ENCODE peak calls at places on chromosomes 11 and 22, in seven cellular contexts. K is right lobe of liver, N is HFFc6, V is MM.1S, Z is esophagus squamous epithelium, E is epithelial cell of esophagus, T is OCI-LY7. C is an unnamed sample.

GRCh38 chr11:60985991-60986915 is 14.8 kb downstream of the CD6 start:
- DNase-seq in K (no peak), N (peak), V (peak), Z (no peak), E (peak), T (peak), C (no peak)

GRCh38 chr11:132093861-132094260 is 723.4 kb downstream of the NTM start:
- DNase-seq in K (no peak), N (no peak), V (peak), Z (no peak), E (no peak), T (peak), C (no peak)

GRCh38 chr11:32960553-32961164 is 55.0 kb upstream of the DEPDC7 start:
- DNase-seq in K (no peak), N (peak), V (peak), Z (no peak), E (peak), T (peak), C (no peak)

GRCh38 chr11:44936527-44936926 is 14.2 kb downstream of the TP53I11 start:
- DNase-seq in K (peak), N (peak), V (peak), Z (peak), E (peak), T (peak), C (peak)

GRCh38 chr11:31414338-31414737 is 44.7 kb downstream of the DNAJC24 start:
- DNase-seq in K (no peak), N (no peak), V (no peak), Z (no peak), E (peak), T (no peak), C (no peak)

GRCh38 chr11:94450061-94450460 is 43.6 kb downstream of the MRE11 start:
- DNase-seq in K (no peak), N (peak), V (no peak), Z (no peak), E (peak), T (no peak), C (no peak)

GRCh38 chr22:44621401-44622146 is 80.4 kb upstream of the PRR5 start:
- DNase-seq in K (no peak), N (no peak), V (no peak), Z (no peak), E (no peak), T (no peak), C (no peak)

GRCh38 chr11:118396097-118396501 is 5.3 kb upstream of the ATP5MG start:
- DNase-seq in K (no peak), N (no peak), V (peak), Z (no peak), E (no peak), T (no peak), C (no peak)

GRCh38 chr22:25008666-25009065 is 56.1 kb downstream of the KIAA1671 start:
- DNase-seq in K (no peak), N (peak), V (no peak), Z (no peak), E (peak), T (no peak), C (no peak)

GRCh38 chr11:60345489-60345888 is 18.4 kb downstream of the MS4A6E start:
- DNase-seq in K (no peak), N (no peak), V (peak), Z (no peak), E (peak), T (peak), C (no peak)

GRCh38 chr22:43829904-43830851 is 18.1 kb upstream of the EFCAB6 start:
- DNase-seq in K (peak), N (no peak), V (no peak), Z (no peak), E (no peak), T (no peak), C (peak)

GRCh38 chr11:789951-790350 is at the start of gene CEND1:
- DNase-seq in K (no peak), N (peak), V (peak), Z (no peak), E (peak), T (peak), C (no peak)

GRCh38 chr11:44905131-44905866 is 45.4 kb downstream of the TP53I11 start:
- DNase-seq in K (no peak), N (no peak), V (no peak), Z (no peak), E (peak), T (peak), C (no peak)

GRCh38 chr11:69075421-69076128 is 26.8 kb downstream of the TPCN2 start:
- DNase-seq in K (no peak), N (peak), V (no peak), Z (no peak), E (peak), T (no peak), C (no peak)

GRCh38 chr11:78138694-78139421 is 568 bp downstream of the ALG8 start:
- DNase-seq in K (peak), N (peak), V (peak), Z (no peak), E (peak), T (peak), C (no peak)

GRCh38 chr11:44766112-44766971 is 39.6 kb downstream of the TSPAN18 start:
- DNase-seq in K (peak), N (peak), V (no peak), Z (no peak), E (no peak), T (no peak), C (no peak)

GRCh38 chr11:35550374-35551036 is 25.1 kb upstream of the PAMR1 start:
- DNase-seq in K (no peak), N (peak), V (no peak), Z (no peak), E (peak), T (no peak), C (no peak)

GRCh38 chr11:91299980-91300379 is 924.6 kb upstream of the FAT3 start:
- DNase-seq in K (no peak), N (no peak), V (peak), Z (no peak), E (no peak), T (no peak), C (no peak)

GRCh38 chr11:16895306-16895705 is 118.9 kb downstream of the PLEKHA7 start:
- DNase-seq in K (no peak), N (no peak), V (no peak), Z (no peak), E (peak), T (no peak), C (no peak)

GRCh38 chr11:24819863-24820434 is 323.1 kb downstream of the LUZP2 start:
- DNase-seq in K (no peak), N (no peak), V (no peak), Z (no peak), E (no peak), T (no peak), C (no peak)

GRCh38 chr22:17769716-17770082 is 4.6 kb downstream of the BID start:
- DNase-seq in K (peak), N (no peak), V (no peak), Z (no peak), E (no peak), T (no peak), C (no peak)

GRCh38 chr11:106076421-106076922 is 675 bp downstream of the KBTBD3 start:
- DNase-seq in K (peak), N (no peak), V (no peak), Z (no peak), E (peak), T (peak), C (peak)

GRCh38 chr11:33533668-33534067 is 167.0 kb downstream of the C11orf91 start:
- DNase-seq in K (no peak), N (no peak), V (no peak), Z (no peak), E (no peak), T (no peak), C (no peak)

GRCh38 chr11:114346709-114347141 is 50.5 kb downstream of the NNMT start:
- DNase-seq in K (no peak), N (no peak), V (peak), Z (no peak), E (no peak), T (no peak), C (no peak)

GRCh38 chr11:67630230-67630942 is 649 bp upstream of the NUDT8 start:
- DNase-seq in K (peak), N (peak), V (peak), Z (peak), E (peak), T (peak), C (peak)

GRCh38 chr22:21898354-21898896 is 31.0 kb upstream of the MAPK1 start:
- DNase-seq in K (no peak), N (no peak), V (no peak), Z (no peak), E (no peak), T (no peak), C (no peak)

GRCh38 chr22:49042877-49043859 is 784.5 kb downstream of the BRD1 start:
- DNase-seq in K (no peak), N (no peak), V (no peak), Z (no peak), E (no peak), T (no peak), C (no peak)
- TF ChIP-seq CTCF in K (no peak), N (no peak), V (no peak), Z (no peak), E (no peak), T (no peak), C (no peak)

DNA sequence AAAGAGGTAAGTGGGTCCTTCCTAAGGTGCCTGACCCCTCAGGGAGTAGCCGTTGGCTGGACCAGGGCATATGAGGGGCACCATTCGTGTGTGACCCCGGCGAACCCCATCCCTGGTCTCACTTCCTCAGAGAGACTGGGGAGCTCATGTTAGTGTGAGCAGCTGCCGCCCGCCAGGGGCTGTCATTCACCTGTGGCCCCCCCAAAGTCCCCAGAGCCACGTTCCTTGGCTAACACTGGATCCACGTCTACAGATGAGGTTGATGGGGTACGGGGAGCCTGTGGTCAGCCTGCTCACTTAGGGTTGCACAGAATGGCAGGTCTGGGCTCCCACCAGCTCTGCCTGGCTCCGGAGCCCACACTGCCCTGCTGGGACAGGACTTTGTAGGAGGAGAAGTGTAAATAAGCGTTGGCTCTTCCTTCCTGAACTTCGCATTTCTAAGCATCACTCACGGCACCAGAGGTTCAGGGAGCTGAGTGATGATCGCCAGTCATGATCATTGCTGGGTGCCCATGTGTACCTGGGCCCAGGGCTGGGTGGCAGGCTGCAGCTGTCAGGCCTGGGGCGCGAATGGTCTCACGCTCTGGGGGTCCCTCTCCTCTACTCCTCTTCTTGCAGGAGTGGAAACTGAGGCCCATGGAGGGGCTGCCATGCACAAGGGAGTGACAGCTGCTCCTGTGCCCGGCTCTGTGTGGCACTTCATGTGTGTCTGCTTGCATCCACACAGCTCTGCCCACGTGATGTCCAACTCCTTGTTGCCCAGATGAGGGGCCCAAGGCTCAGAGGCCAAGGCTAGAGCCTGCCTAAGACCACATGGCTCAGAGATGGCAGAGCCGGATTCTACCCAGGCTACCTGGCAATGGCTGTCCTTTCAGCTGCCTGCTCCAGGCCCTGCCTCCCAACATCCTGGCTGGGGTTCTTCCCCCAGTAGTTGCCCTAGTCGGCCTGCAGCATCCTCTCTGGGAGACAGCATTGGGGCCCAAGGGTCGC is 11.1 kb downstream of the TTC38 start:
- DNase-seq in K (no peak), N (no peak), V (no peak), Z (no peak), E (no peak), T (no peak), C (no peak)
- TF ChIP-seq CTCF in K (no peak), N (no peak), V (no peak), Z (no peak), E (no peak), T (no peak), C (no peak)

GRCh38 chr22:40651563-40652501 is 15.3 kb upstream of the MRTFA start:
- DNase-seq in K (peak), N (peak), V (peak), Z (peak), E (peak), T (peak), C (peak)
- TF ChIP-seq CTCF in K (no peak), N (no peak), V (no peak), Z (peak), E (peak), T (no peak), C (no peak)

GRCh38 chr11:4643084-4643483 is 698 bp upstream of the OR51E1 start:
- DNase-seq in K (no peak), N (no peak), V (no peak), Z (no peak), E (no peak), T (no peak), C (no peak)

GRCh38 chr11:4641501-4641900 is 2.3 kb upstream of the OR51E1 start:
- DNase-seq in K (no peak), N (no peak), V (no peak), Z (no peak), E (no peak), T (no peak), C (no peak)

GRCh38 chr11:4639931-4640330 is 2.7 kb downstream of the OR51D1 start:
- DNase-seq in K (no peak), N (no peak), V (no peak), Z (no peak), E (no peak), T (no peak), C (no peak)

GRCh38 chr11:4643682-4644081 is at the start of gene OR51E1:
- DNase-seq in K (no peak), N (no peak), V (no peak), Z (no peak), E (no peak), T (no peak), C (no peak)

DNA sequence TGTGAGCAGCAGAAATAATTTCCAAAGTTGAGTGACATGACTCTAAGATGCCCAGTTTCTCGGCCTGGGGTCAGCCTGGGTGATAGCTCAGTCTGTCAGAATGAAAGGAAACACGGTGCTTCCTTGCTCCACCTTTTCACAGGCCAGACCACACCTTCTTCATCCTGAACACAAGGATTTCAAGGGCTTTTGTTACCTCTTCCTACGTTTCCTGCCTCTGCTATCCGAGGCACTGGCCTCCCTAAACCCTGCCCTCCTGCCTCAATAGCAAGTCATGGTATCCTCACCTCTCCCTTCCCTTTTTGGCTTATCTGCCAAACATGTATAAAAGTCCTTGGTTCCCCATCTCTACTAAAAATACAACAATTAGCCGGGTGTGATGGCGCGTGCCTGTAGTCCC is 1.7 kb upstream of the OR51E1 start:
- DNase-seq in K (no peak), N (no peak), V (no peak), Z (no peak), E (no peak), T (no peak), C (no peak)
- TF ChIP-seq CTCF in K (no peak), N (no peak), V (no peak), Z (no peak), E (no peak), T (no peak), C (no peak)

GRCh38 chr11:15339302-15339701 is 224.6 kb downstream of the INSC start:
- DNase-seq in K (no peak), N (no peak), V (no peak), Z (no peak), E (no peak), T (no peak), C (no peak)

GRCh38 chr11:15327786-15328231 is 213.1 kb downstream of the INSC start:
- DNase-seq in K (peak), N (no peak), V (peak), Z (no peak), E (peak), T (peak), C (no peak)

GRCh38 chr11:15336016-15336415 is 221.3 kb downstream of the INSC start:
- DNase-seq in K (no peak), N (no peak), V (no peak), Z (no peak), E (peak), T (no peak), C (no peak)

DNA sequence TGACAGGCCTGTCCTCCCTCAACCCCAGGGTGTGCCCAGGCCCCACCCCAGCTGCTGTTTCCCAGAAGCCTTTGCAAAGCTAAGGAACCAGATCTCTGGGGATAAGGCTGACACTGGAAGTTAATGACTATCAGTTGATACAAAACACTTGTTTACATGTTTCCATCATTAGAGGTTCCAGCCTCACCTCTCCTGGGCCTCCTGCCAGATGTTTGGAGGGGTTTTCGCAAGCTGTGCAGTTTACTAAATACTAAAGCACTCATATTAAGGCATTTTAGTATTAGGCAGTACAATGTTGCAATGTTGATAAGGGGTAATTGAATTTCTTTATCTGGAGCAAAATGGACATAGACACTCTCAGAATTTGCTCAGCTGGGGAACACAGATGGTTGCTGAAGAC is 218.7 kb downstream of the INSC start:
- DNase-seq in K (no peak), N (no peak), V (no peak), Z (no peak), E (no peak), T (no peak), C (no peak)
- TF ChIP-seq CTCF in K (no peak), N (no peak), V (no peak), Z (no peak), E (no peak), T (no peak), C (no peak)

DNA sequence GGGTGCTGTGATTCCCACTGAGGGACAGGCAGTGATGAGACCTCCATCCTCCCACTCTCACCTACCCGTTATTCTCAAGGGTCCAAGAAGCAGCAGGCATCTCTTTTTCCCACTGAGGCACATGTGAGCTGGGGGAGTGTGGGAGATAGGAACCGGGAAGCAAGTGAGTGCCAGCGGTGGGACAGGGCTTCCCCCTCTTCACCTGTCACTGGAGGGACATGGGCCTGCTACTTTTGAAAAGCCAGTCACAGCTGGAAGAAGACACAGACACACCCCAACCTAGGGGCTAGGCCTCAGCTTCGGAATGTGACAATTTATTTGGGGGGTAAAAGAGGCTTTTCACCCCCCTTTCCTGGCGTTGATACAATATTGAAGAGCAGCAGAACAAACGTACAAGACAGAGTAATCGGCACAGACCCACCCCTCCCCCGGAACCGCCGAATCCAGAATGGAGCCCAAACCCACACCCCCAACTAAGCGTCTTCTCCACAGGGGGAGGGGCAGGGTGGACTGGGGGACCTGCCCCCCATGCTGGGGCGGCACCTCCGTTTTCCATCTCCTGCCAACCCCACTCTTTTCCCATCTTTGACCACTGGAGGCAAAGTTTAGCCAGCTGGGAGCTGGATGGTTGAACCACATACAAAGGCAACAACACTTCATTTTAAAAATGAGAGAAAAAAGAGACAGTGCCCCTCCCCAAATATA is 10.7 kb downstream of the CBX6 start:
- DNase-seq in K (no peak), N (peak), V (no peak), Z (no peak), E (no peak), T (no peak), C (peak)
- TF ChIP-seq CTCF in K (no peak), N (peak), V (no peak), Z (peak), E (no peak), T (peak), C (no peak)

DNA sequence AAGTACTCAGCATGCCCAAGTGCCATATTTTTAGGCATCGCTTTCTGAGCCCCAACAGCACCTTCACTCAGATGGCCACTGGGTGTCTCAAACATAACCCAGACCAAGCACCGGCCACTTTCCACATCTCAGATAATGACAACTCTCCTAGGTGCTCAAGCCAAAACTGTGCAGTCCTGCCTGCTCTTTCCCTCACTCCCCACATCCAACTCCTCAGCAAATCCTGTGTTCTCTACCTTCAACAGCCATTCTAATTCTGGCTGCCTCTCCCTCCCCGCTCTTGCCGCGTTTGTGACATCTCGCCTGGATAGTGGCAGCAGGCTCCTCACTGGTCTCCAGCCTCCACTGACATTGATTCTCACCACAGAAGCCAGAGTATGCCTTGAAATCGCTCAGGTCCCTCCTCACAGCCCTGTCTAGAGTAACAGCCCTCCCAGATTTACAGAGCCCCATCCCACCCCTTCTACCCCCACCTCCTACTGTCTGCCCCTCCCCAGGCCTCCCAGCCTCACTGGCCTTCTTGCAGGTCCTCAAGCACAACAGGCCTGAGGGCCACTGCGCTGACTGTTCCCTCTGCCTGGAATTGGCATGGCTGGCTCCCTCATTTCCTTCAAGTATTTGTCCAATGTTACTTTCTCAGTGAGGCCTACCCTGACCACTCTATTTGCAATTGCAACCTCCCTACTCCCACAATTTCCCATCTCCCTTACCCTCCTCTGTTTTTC is 1.3 kb upstream of the PHETA2 start:
- DNase-seq in K (peak), N (no peak), V (no peak), Z (no peak), E (no peak), T (peak), C (no peak)
- TF ChIP-seq CTCF in K (no peak), N (peak), V (no peak), Z (no peak), E (no peak), T (peak), C (no peak)

C was measured in CD14-positive monocyte.